ENCODE peak calls at places on chromosome 21, in five cellular contexts. G is ACHN; U is activated T-helper 1 cell treated with anti-CD3 and anti-CD28 coated beads, Interleukin-12 subunit alpha, Interleukin-12 subunit beta, Interleukin-2, Interleukin-4 antibody, amounts not matched to agents 30 ng/mL and 10 ng/mL and 1 ng/mL, durations not matched to agents 14 hours and 24 hours and 36 hours; Y is activated CD4-positive, alpha-beta T cell treated with anti-CD3 and anti-CD28 coated beads, Interleukin-2, amount 50 U/mL, for 4 hours; I is lung. R is an unnamed sample.

GRCh38 chr21:45094412-45094811 is 20.0 kb downstream of the ADARB1 start:
- DNase-seq in G (no peak), I (no peak), Y (no peak), U (no peak), R (no peak)

GRCh38 chr21:16124397-16125130 is 394.8 kb downstream of the USP25 start:
- DNase-seq in G (no peak), I (no peak), Y (no peak), U (no peak), R (no peak)

GRCh38 chr21:15233611-15234010 is 168.8 kb upstream of the NRIP1 start:
- DNase-seq in I (no peak), G (no peak), Y (no peak), U (no peak), R (no peak)

GRCh38 chr21:36966066-36966845 is at the start of gene HLCS:
- DNase-seq in Y (peak), I (peak), U (peak), G (peak), R (peak)

GRCh38 chr21:33578214-33578613 is 10.3 kb downstream of the DONSON start:
- DNase-seq in Y (no peak), I (no peak), G (no peak), U (no peak), R (no peak)

GRCh38 chr21:17501107-17502006 is 11.5 kb upstream of the CXADR start:
- DNase-seq in Y (no peak), G (no peak), U (no peak), I (no peak), R (no peak)

GRCh38 chr21:37139902-37140301 is 66.8 kb downstream of the TTC3 start:
- DNase-seq in Y (no peak), G (no peak), I (no peak), U (no peak), R (no peak)

GRCh38 chr21:29256125-29256895 is 42.4 kb upstream of the BACH1 start:
- DNase-seq in G (no peak), U (no peak), I (no peak), Y (no peak), R (no peak)

GRCh38 chr21:25039461-25040380 is 567.6 kb downstream of the MRPL39 start:
- DNase-seq in U (no peak), G (peak), I (no peak), Y (no peak), R (no peak)

GRCh38 chr21:43864806-43865470 is at the start of gene AGPAT3:
- DNase-seq in U (peak), G (no peak), I (no peak), Y (peak), R (no peak)

GRCh38 chr21:44984792-44985440 is 45.1 kb downstream of the SLX9 start:
- DNase-seq in Y (no peak), I (no peak), G (no peak), U (no peak), R (no peak)

GRCh38 chr21:32207096-32207716 is 71.6 kb downstream of the MIS18A start:
- DNase-seq in Y (no peak), I (peak), U (no peak), G (no peak), R (no peak)

GRCh38 chr21:38377165-38378093 is 120.6 kb downstream of the KCNJ15 start:
- DNase-seq in U (no peak), G (no peak), Y (no peak), I (no peak), R (no peak)

GRCh38 chr21:44898851-44899767 is 21.6 kb downstream of the ITGB2 start:
- DNase-seq in I (no peak), G (no peak), U (no peak), Y (no peak), R (no peak)

GRCh38 chr21:46097826-46098286 is at the start of gene COL6A2:
- DNase-seq in I (peak), Y (peak), G (peak), U (no peak), R (peak)

GRCh38 chr21:33871171-33871570 is 44.4 kb downstream of the ATP5PO start:
- DNase-seq in U (no peak), I (no peak), Y (no peak), G (no peak), R (no peak)

GRCh38 chr21:25569711-25570110 is 37.6 kb downstream of the MRPL39 start:
- DNase-seq in Y (no peak), U (no peak), G (no peak), I (no peak), R (no peak)

GRCh38 chr21:38913120-38913975 is 107.6 kb downstream of the ETS2 start:
- DNase-seq in U (no peak), G (peak), Y (no peak), I (peak), R (peak)

GRCh38 chr21:14600569-14601308 is 54.6 kb upstream of the SAMSN1 start:
- DNase-seq in Y (no peak), G (no peak), I (no peak), U (no peak), R (no peak)

R was measured in mucosa of gallbladder.